ENCODE peak calls at places on chromosomes 1 and 21, in six cellular contexts. S, F, B, G, K and V are unnamed samples.

GRCh38 chr1:199780948-199781347 is 246.6 kb upstream of the NR5A2 start:
- DNase-seq in G (no peak), F (peak; percentile 60), K (no peak), S (no peak), B (no peak), V (no peak)

GRCh38 chr1:25469177-25469576 is 38.5 kb downstream of the MACO1 start:
- DNase-seq in B (no peak), S (no peak), G (no peak), F (peak; percentile 27), K (no peak), V (no peak)

GRCh38 chr1:242239394-242239793 is 240.5 kb upstream of the MAP1LC3C start:
- DNase-seq in G (no peak), B (peak; percentile 18), K (no peak), F (no peak), S (no peak), V (no peak)

GRCh38 chr1:201552941-201553341 is 14.0 kb downstream of the NAV1 start:
- DNase-seq in B (no peak), F (no peak), K (no peak), G (peak; percentile 36), S (no peak), V (no peak)

GRCh38 chr1:237470712-237471310 is 419.9 kb downstream of the ZP4 start:
- DNase-seq in F (no peak), G (peak; percentile 24), K (no peak), S (no peak), B (no peak), V (no peak)

GRCh38 chr1:152924191-152924590 is 15.8 kb downstream of the IVL start:
- DNase-seq in F (no peak), S (no peak), B (no peak), K (no peak), G (no peak), V (no peak)

GRCh38 chr1:225657462-225657989 is 4.6 kb upstream of the ENAH start:
- DNase-seq in B (no peak), S (no peak), K (no peak), G (no peak), F (peak; percentile 79), V (no peak)

GRCh38 chr1:119027759-119028158 is 39.6 kb upstream of the TBX15 start:
- DNase-seq in B (no peak), K (no peak), G (no peak), F (no peak), S (no peak), V (peak; percentile 9)

GRCh38 chr1:19322481-19322880 is 10.4 kb downstream of the SLC66A1 start:
- DNase-seq in F (no peak), S (no peak), G (no peak), B (no peak), K (no peak), V (no peak)

GRCh38 chr1:114274621-114275317 is 121.1 kb upstream of the SYT6 start:
- DNase-seq in K (no peak), B (no peak), S (no peak), F (no peak), G (peak; percentile 41), V (no peak)

GRCh38 chr1:50369830-50370229 is 53.4 kb downstream of the DMRTA2 start:
- DNase-seq in G (peak; percentile 37), B (no peak), K (no peak), F (no peak), S (no peak), V (peak; percentile 57)

GRCh38 chr1:203704120-203704519 is 60.9 kb upstream of the LAX1 start:
- DNase-seq in K (no peak), F (no peak), G (no peak), B (no peak), S (no peak), V (no peak)

GRCh38 chr1:51644533-51645197 is 27.8 kb downstream of the OSBPL9 start:
- DNase-seq in S (no peak), F (peak; percentile 73), B (peak; percentile 25), G (no peak), K (no peak), V (no peak)

GRCh38 chr1:20399606-20400180 is 86.3 kb downstream of the CAMK2N1 start:
- DNase-seq in G (no peak), F (no peak), S (no peak), B (no peak), K (no peak), V (no peak)

GRCh38 chr1:63108226-63108625 is 214.1 kb upstream of the FOXD3 start:
- DNase-seq in G (no peak), F (no peak), B (no peak), K (no peak), S (no peak), V (no peak)

DNA sequence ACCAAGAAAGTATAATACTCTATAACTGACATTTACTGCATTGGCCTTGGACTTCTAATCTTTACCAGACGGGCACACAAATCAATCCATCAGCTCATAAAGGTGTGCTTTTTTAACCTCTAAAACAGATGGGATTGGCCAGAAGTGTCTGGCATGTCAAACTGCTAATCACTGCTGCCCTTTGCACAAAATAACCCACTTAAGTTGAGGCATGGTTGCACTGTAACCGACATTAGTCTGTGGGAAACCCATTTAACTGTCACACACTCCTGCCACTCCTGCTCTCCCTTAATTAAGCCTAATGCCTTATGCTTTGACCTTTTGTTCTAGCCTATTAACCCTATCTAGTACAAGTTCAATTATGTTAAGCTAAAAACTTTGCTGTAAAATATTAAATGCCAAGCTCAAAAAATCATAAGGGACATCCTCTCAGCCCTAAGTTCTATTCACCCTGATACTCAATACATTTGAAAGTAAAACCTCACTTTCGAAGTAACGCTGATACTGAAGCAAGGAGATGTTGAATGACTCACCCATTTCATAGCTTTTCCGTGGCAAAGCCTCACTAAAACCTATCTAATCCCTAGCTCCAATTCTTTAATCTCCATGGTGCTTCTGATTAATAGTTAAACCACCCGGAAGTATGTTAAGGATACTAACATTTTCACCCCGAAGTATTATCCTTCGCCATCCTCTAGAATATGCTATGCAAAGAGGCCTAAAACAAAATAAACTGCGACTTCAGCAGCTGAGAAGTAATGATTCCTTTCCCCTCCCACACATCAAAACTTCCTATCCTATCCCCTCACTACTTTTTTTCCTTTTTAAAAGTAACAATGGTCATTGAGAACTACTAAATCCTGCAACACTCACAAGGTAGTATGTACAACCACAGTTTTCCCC is 12.9 kb downstream of the NRIP1 start:
- DNase-seq in F (no peak), K (no peak), B (no peak), S (no peak), G (no peak), V (no peak)
- H3K4me2 ChIP-seq in F (no peak overlapping the region), K (no peak overlapping the region), B (peak overlapping the region; percentile 88), S (no peak overlapping the region), G (peak overlapping the region; percentile 63), V (no peak overlapping the region)

GRCh38 chr1:155134858-155135415 is 715 bp upstream of the SLC50A1 start:
- DNase-seq in K (peak; percentile 50), B (peak; percentile 94), F (peak; percentile 92), S (no peak), G (peak; percentile 75), V (peak; percentile 66)
- H3K27ac ChIP-seq in K (peak overlapping the region; percentile 89), B (peak overlapping the region; percentile 92), F (peak overlapping the region; percentile 98), S (peak overlapping the region; percentile 67), G (peak overlapping the region; percentile 55), V (peak overlapping the region; percentile 10)

DNA sequence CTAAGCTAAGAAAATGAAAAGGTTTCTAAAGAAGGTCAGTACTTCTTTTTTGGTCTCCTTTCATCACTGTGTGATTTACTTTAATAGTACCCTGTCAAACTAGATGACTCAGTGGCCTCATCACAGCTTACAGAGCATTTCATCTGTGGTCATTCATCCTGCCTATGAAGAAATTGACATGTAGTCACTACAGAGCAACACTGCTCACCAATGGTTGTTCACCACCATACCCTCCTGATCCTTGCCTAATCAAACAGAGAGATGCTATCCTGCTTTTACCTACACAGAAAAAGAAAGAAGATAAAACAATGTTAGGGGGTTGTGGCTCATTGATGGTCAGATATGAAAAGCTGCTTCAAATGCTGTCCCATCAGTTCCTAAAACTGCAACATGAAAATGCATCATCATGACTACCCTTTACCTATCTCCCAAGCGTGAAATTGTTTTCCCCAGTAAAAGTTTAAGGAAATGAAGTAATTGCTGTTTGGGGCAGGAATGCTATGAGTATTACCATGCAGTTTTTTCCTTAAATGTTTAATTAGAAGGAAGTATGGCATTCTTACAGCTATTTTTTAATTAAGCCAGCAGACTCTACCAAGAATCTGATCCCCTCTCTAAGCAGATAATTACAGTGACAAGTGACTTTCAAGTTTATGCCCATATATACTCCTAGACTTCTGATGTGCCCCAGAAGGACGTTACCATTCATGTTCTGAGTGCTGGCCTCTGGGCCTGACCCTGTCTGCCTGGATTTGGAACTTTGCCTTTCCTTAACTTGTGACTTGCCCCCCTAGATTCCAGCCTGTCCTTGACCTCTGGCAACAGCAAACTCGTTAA is 46.1 kb upstream of the FBXO28 start:
- DNase-seq in F (peak; percentile 59), G (no peak), B (no peak), K (no peak), S (no peak), V (no peak)
- H3K4me2 ChIP-seq in F (peak overlapping the region; percentile 4), G (no peak overlapping the region), B (no peak overlapping the region), K (no peak overlapping the region), S (no peak overlapping the region), V (no peak overlapping the region)

GRCh38 chr1:5917281-5917590 is 75.0 kb downstream of the NPHP4 start:
- DNase-seq in F (no peak), K (no peak), G (no peak), B (no peak), S (no peak), V (no peak)

GRCh38 chr1:5917591-5918274 is 74.5 kb downstream of the NPHP4 start:
- DNase-seq in K (no peak), F (no peak), B (no peak), G (no peak), S (no peak), V (no peak)

GRCh38 chr1:5915587-5916571 is 76.3 kb downstream of the NPHP4 start:
- DNase-seq in G (peak; percentile 44), K (no peak), B (peak; percentile 25), S (peak; percentile 39), F (peak; percentile 63), V (peak; percentile 68)

GRCh38 chr1:5918275-5918649 is 74.0 kb downstream of the NPHP4 start:
- DNase-seq in F (no peak), B (no peak), S (no peak), K (no peak), G (no peak), V (no peak)

DNA sequence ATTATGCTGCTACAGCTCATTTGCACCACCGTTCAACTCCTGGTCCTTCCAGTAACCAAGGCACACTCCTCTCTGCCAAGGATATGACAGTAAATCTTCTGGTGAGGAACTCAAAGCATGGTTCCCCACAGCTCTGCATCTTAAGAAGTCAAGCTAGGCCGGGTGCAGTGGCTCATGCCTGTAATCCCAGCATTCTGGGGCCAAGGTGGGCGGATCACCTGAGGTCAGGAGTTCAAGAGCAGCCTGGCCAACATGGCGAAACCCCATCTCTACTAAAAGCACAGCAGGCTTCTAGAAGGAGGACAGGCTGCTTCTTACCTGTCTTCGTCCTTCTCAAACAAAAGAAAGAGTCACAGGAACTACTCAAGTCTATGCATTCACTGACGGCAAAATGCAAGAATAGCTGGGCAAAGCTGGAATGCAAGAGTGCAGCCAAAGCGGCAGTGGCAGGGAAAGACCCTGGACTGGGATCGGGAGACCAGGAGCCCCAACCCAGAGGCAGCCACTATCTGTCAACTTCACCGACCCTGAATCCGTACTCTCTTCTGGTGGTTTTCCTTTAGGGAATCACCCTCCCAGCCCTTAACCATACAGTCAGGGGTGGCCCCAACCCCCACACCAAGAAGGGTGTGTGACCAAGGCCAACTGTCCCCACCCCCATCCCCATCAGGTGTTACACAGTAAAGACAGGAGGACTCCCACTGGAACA is 75.5 kb downstream of the NPHP4 start:
- DNase-seq in F (no peak), B (no peak), S (no peak), G (no peak), K (no peak), V (no peak)
- H3K27ac ChIP-seq in F (no peak overlapping the region), B (no peak overlapping the region), S (no peak overlapping the region), G (no peak overlapping the region), K (no peak overlapping the region), V (no peak overlapping the region)

GRCh38 chr21:26064506-26064905 is 106.1 kb downstream of the APP start:
- DNase-seq in G (peak; percentile 31), F (no peak), S (no peak), K (no peak), B (no peak), V (no peak)
- H3K4me2 ChIP-seq in G (no peak overlapping the region), F (no peak overlapping the region), S (no peak overlapping the region), K (no peak overlapping the region), B (no peak overlapping the region), V (no peak overlapping the region)